ENCODE peak calls at places on chromosomes 2 and 18, in five cellular contexts. A is A549; Z is heart left ventricle; U is CD8-positive, alpha-beta T cell; I is kidney. T is an unnamed sample.

GRCh38 chr2:46230115-46230571 is 67.1 kb upstream of the EPAS1 start:
- DNase-seq in A (peak; percentile 84), I (no peak), Z (peak; percentile 66), U (no peak), T (peak; percentile 67)

GRCh38 chr2:230812041-230812440 is 52.7 kb upstream of the ITM2C start:
- DNase-seq in A (no peak), I (no peak), Z (no peak), U (no peak), T (no peak)

GRCh38 chr2:127857494-127857818 is 499 bp downstream of the POLR2D start:
- DNase-seq in Z (no peak), U (no peak), I (no peak), A (peak; percentile 30), T (peak; percentile 21)

GRCh38 chr2:26720322-26721166 is 28.0 kb downstream of the KCNK3 start:
- DNase-seq in Z (peak; percentile 95), A (peak; percentile 95), U (no peak), I (peak; percentile 97), T (peak; percentile 95)

GRCh38 chr2:98565286-98565860 is 42.9 kb downstream of the COA5 start:
- DNase-seq in Z (no peak), I (no peak), U (no peak), A (no peak), T (no peak)

GRCh38 chr2:136143603-136144451 is 25.9 kb upstream of the CXCR4 start:
- DNase-seq in Z (no peak), I (no peak), U (no peak), A (no peak), T (no peak)

GRCh38 chr2:221554769-221555510 is 17.2 kb downstream of the EPHA4 start:
- DNase-seq in U (no peak), A (no peak), Z (no peak), I (no peak), T (no peak)

GRCh38 chr2:28373854-28374253 is 18.8 kb upstream of the FOSL2 start:
- DNase-seq in U (no peak), Z (no peak), A (no peak), I (no peak), T (no peak)

GRCh38 chr2:159230145-159230877 is 56.2 kb downstream of the WDSUB1 start:
- DNase-seq in Z (no peak), A (no peak), I (no peak), U (no peak), T (no peak)

GRCh38 chr2:96860065-96861029 is 2.5 kb upstream of the ANKRD39 start:
- DNase-seq in I (peak; percentile 76), U (no peak), Z (peak; percentile 29), A (no peak), T (no peak)

GRCh38 chr2:113390133-113390849 is 47.2 kb upstream of the ZNG1B start:
- DNase-seq in Z (no peak), U (peak; percentile 63), A (peak; percentile 85), I (no peak), T (peak; percentile 74)

GRCh38 chr2:161033059-161033660 is 127.1 kb upstream of the TANK start:
- DNase-seq in I (no peak), A (no peak), U (no peak), Z (no peak), T (no peak)

GRCh38 chr2:236712961-236713673 is 143.5 kb downstream of the ACKR3 start:
- DNase-seq in U (no peak), I (no peak), Z (no peak), A (no peak), T (no peak)

GRCh38 chr18:62937065-62937464 is 221.7 kb downstream of the PHLPP1 start:
- DNase-seq in I (no peak), U (no peak), A (peak; percentile 20), Z (no peak), T (no peak)

GRCh38 chr2:54967759-54968365 is 82.4 kb downstream of the RTN4 start:
- DNase-seq in U (no peak), I (no peak), A (no peak), Z (peak; percentile 55), T (no peak)

GRCh38 chr18:22214731-22215528 is 45.5 kb downstream of the GATA6 start:
- DNase-seq in Z (no peak), U (no peak), I (no peak), A (peak; percentile 22), T (no peak)

GRCh38 chr2:7813541-7814310 is 868.1 kb upstream of the ID2 start:
- DNase-seq in A (no peak), I (no peak), Z (no peak), U (no peak), T (no peak)

GRCh38 chr18:22827741-22828140 is 105.4 kb upstream of the RBBP8 start:
- DNase-seq in I (no peak), U (no peak), A (no peak), Z (no peak), T (no peak)

GRCh38 chr2:120223034-120223912 is at the start of gene TMEM185B:
- DNase-seq in U (peak; percentile 89), Z (peak; percentile 92), I (peak; percentile 97), A (peak; percentile 91), T (peak; percentile 96)

GRCh38 chr2:170525566-170525900 is 189.6 kb upstream of the SP5 start:
- DNase-seq in A (peak; percentile 60), Z (peak; percentile 77), I (peak; percentile 77), U (no peak), T (no peak)

GRCh38 chr18:46641917-46642316 is 15.1 kb downstream of the LOXHD1 start:
- DNase-seq in I (no peak), U (no peak), Z (no peak), A (no peak), T (no peak)

GRCh38 chr2:85181844-85182456 is 48.8 kb downstream of the TCF7L1 start:
- DNase-seq in I (no peak), A (no peak), U (no peak), Z (no peak), T (no peak)

GRCh38 chr18:34976899-34977786 is 64.1 kb upstream of the MAPRE2 start:
- DNase-seq in A (peak; percentile 50), U (peak; percentile 83), Z (peak; percentile 82), I (peak; percentile 92), T (peak; percentile 93)

GRCh38 chr18:29652797-29653196 is 1389.7 kb downstream of the DSC3 start:
- DNase-seq in A (no peak), U (no peak), I (no peak), Z (no peak), T (no peak)

GRCh38 chr2:63819256-63819655 is 22.4 kb upstream of the UGP2 start:
- DNase-seq in U (no peak), Z (no peak), I (no peak), A (no peak), T (no peak)

GRCh38 chr2:43367014-43367782 is 140.8 kb upstream of the ZFP36L2 start:
- DNase-seq in U (no peak), I (no peak), A (no peak), Z (no peak), T (no peak)

GRCh38 chr2:1162768-1163584 is 212.3 kb downstream of the SNTG2 start:
- DNase-seq in A (no peak), I (no peak), U (peak; percentile 41), Z (peak; percentile 47), T (no peak)

GRCh38 chr2:101999122-101999789 is 7.5 kb downstream of the IL1R2 start:
- DNase-seq in I (no peak), A (peak; percentile 27), U (no peak), Z (no peak), T (peak; percentile 62)

GRCh38 chr2:143903172-143903856 is 616.6 kb downstream of the ZEB2 start:
- DNase-seq in A (no peak), Z (no peak), U (no peak), I (no peak), T (no peak)

GRCh38 chr18:1018211-1018651 is 113.6 kb downstream of the ADCYAP1 start:
- DNase-seq in A (no peak), U (no peak), I (no peak), Z (no peak), T (no peak)

GRCh38 chr2:48397846-48398245 is 132.1 kb upstream of the STON1 start:
- DNase-seq in U (no peak), A (no peak), I (no peak), Z (no peak), T (no peak)

GRCh38 chr2:223959688-223960087 is 2.4 kb downstream of the MRPL44 start:
- DNase-seq in I (no peak), Z (no peak), A (no peak), U (no peak), T (no peak)
- H3K4me3 ChIP-seq in I (no peak overlapping the region), Z (peak overlapping the region; percentile 98), A (no peak overlapping the region), U (peak overlapping the region; percentile 2), T (no peak overlapping the region)

GRCh38 chr18:74797577-74798151 is 200.0 kb downstream of the ZNF407 start:
- DNase-seq in Z (no peak), U (no peak), A (no peak), I (no peak), T (no peak)

GRCh38 chr18:74795766-74796165 is 198.1 kb downstream of the ZNF407 start:
- DNase-seq in U (no peak), Z (no peak), I (no peak), A (no peak), T (no peak)

GRCh38 chr18:74793746-74794145 is 196.1 kb downstream of the ZNF407 start:
- DNase-seq in U (no peak), Z (no peak), I (no peak), A (no peak), T (no peak)

GRCh38 chr18:74800098-74800497 is 202.4 kb downstream of the ZNF407 start:
- DNase-seq in I (no peak), Z (no peak), U (no peak), A (no peak), T (no peak)

GRCh38 chr18:74796928-74797576 is 199.4 kb downstream of the ZNF407 start:
- DNase-seq in Z (no peak), I (no peak), A (no peak), U (no peak), T (no peak)
- H3K4me1 ChIP-seq in Z (peaks cover 10% of the 10 kb centered on the region), I (peaks cover 6% of the 10 kb centered on the region), A (peaks cover 10% of the 10 kb centered on the region), U (no peaks in the 10 kb centered on the region), T (peaks cover 5% of the 10 kb centered on the region)

GRCh38 chr18:31497404-31497710 is 620 bp upstream of the DSG2 start:
- DNase-seq in Z (no peak), A (no peak), I (no peak), U (no peak), T (no peak)

GRCh38 chr18:31497711-31498449 is at the start of gene DSG2:
- DNase-seq in I (peak; percentile 92), U (no peak), A (peak; percentile 63), Z (peak; percentile 78), T (peak; percentile 95)

GRCh38 chr18:31498450-31499156 is 626 bp downstream of the DSG2 start:
- DNase-seq in A (no peak), U (no peak), I (no peak), Z (no peak), T (no peak)

GRCh38 chr18:31500161-31500688 is 2.2 kb downstream of the DSG2 start:
- DNase-seq in U (no peak), A (no peak), I (no peak), Z (no peak), T (no peak)

GRCh38 chr18:31499157-31499524 is 1.2 kb downstream of the DSG2 start:
- DNase-seq in I (no peak), U (no peak), A (no peak), Z (no peak), T (no peak)
- H3K27ac ChIP-seq in I (no peak overlapping the region), U (no peak overlapping the region), A (peak overlapping the region; percentile 98), Z (no peak overlapping the region), T (no peak overlapping the region)

GRCh38 chr18:69649678-69650077 is 249.0 kb downstream of the DOK6 start:
- DNase-seq in U (no peak), Z (no peak), I (no peak), A (no peak), T (no peak)

GRCh38 chr18:69651243-69651642 is 250.6 kb downstream of the DOK6 start:
- DNase-seq in A (no peak), I (no peak), Z (no peak), U (no peak), T (no peak)

GRCh38 chr18:69647695-69648094 is 247.0 kb downstream of the DOK6 start:
- DNase-seq in U (no peak), Z (no peak), A (no peak), I (no peak), T (no peak)

GRCh38 chr18:69648486-69648885 is 247.8 kb downstream of the DOK6 start:
- DNase-seq in Z (no peak), I (no peak), A (no peak), U (no peak), T (no peak)
- H3K4me3 ChIP-seq in Z (no peak overlapping the region), I (no peak overlapping the region), A (no peak overlapping the region), U (no peak overlapping the region), T (no peak overlapping the region)